ENCODE peak calls at places on chromosome 20, in four cellular contexts. H, K, U and J are unnamed samples.

GRCh38 chr20:9926476-9926875 is 87.6 kb upstream of the PAK5 start:
- DNase-seq in U (no peak), K (no peak), H (no peak), J (no peak)

GRCh38 chr20:31740656-31741323 is 1.7 kb downstream of the TPX2 start:
- DNase-seq in K (no peak), U (no peak), H (no peak), J (no peak)

GRCh38 chr20:37414133-37414532 is 68.2 kb downstream of the SRC start:
- DNase-seq in H (no peak), U (no peak), K (no peak), J (no peak)

GRCh38 chr20:45269754-45270270 is 15.4 kb upstream of the SLPI start:
- DNase-seq in U (no peak), K (no peak), H (no peak), J (no peak)

GRCh38 chr20:49750611-49751396 is 37.1 kb upstream of the B4GALT5 start:
- DNase-seq in U (no peak), K (no peak), H (peak), J (no peak)

GRCh38 chr20:64140956-64141355 is 23.3 kb upstream of the MYT1 start:
- DNase-seq in U (no peak), H (no peak), K (no peak), J (no peak)

GRCh38 chr20:51237278-51237677 is 214.4 kb upstream of the KCNG1 start:
- DNase-seq in K (peak), U (peak), H (no peak), J (no peak)

GRCh38 chr20:19015326-19015725 is 197.1 kb upstream of the SLC24A3 start:
- DNase-seq in U (no peak), K (no peak), H (no peak), J (no peak)

GRCh38 chr20:13008761-13009681 is at the start of gene SPTLC3:
- DNase-seq in U (peak), H (no peak), K (no peak), J (no peak)

GRCh38 chr20:35353646-35354045 is 58.1 kb downstream of the UQCC1 start:
- DNase-seq in U (no peak), H (no peak), K (no peak), J (no peak)

GRCh38 chr20:61919239-61919638 is 146.4 kb downstream of the TAF4 start:
- DNase-seq in K (no peak), U (no peak), H (no peak), J (no peak)

GRCh38 chr20:48596499-48596898 is 231.3 kb downstream of the PREX1 start:
- DNase-seq in H (no peak), K (no peak), U (no peak), J (no peak)

GRCh38 chr20:33433465-33433864 is 10.1 kb downstream of the SNTA1 start:
- DNase-seq in H (no peak), K (no peak), U (no peak), J (no peak)

GRCh38 chr20:8389381-8390368 is 257.6 kb downstream of the PLCB1 start:
- DNase-seq in K (peak), H (peak), U (peak), J (peak)

GRCh38 chr20:17664025-17664638 is 17.9 kb downstream of the RRBP1 start:
- DNase-seq in K (no peak), H (no peak), U (peak), J (no peak)

GRCh38 chr20:64049060-64049886 is at the start of gene SOX18:
- DNase-seq in U (peak), K (no peak), H (no peak), J (no peak)

GRCh38 chr20:31707994-31708744 is 14.5 kb downstream of the BCL2L1 start:
- DNase-seq in U (no peak), H (no peak), K (no peak), J (no peak)

GRCh38 chr20:9565910-9566550 is 51.6 kb downstream of the LAMP5 start:
- DNase-seq in U (no peak), H (no peak), K (no peak), J (no peak)

GRCh38 chr20:61382194-61382593 is 130.1 kb downstream of the CDH4 start:
- DNase-seq in H (no peak), K (no peak), U (no peak), J (no peak)

GRCh38 chr20:51206032-51206662 is 183.2 kb upstream of the KCNG1 start:
- DNase-seq in U (no peak), K (no peak), H (peak), J (no peak)

GRCh38 chr20:14956026-14956425 is 618.6 kb upstream of the FLRT3 start:
- DNase-seq in K (no peak), U (no peak), H (no peak), J (no peak)

GRCh38 chr20:35151739-35152138 is 4.6 kb upstream of the EDEM2 start:
- DNase-seq in K (no peak), U (no peak), H (no peak), J (no peak)

GRCh38 chr20:48155231-48155630 is 369.9 kb upstream of the SULF2 start:
- DNase-seq in H (no peak), K (no peak), U (no peak), J (no peak)

GRCh38 chr20:63696311-63696627 is 183 bp upstream of the TNFRSF6B start:
- DNase-seq in U (peak), K (peak), H (no peak), J (no peak)

GRCh38 chr20:32158943-32159660 is 48.4 kb downstream of the PLAGL2 start:
- DNase-seq in H (no peak), K (no peak), U (no peak), J (no peak)

GRCh38 chr20:38125157-38126056 is 39.7 kb downstream of the TGM2 start:
- DNase-seq in K (peak), H (no peak), U (peak), J (no peak)

GRCh38 chr20:25380945-25381614 is 9.6 kb downstream of the ABHD12 start:
- DNase-seq in U (no peak), H (no peak), K (no peak), J (no peak)

GRCh38 chr20:49478266-49478665 is 4.2 kb downstream of the KCNB1 start:
- DNase-seq in K (no peak), U (no peak), H (no peak), J (no peak)

GRCh38 chr20:17571967-17572638 is 2.2 kb downstream of the DSTN start:
- DNase-seq in H (peak), U (no peak), K (no peak), J (no peak)

GRCh38 chr20:19692685-19693119 is 65.4 kb upstream of the RIN2 start:
- DNase-seq in H (peak), K (peak), U (peak), J (peak)

GRCh38 chr20:55830124-55830828 is 175.0 kb downstream of the CBLN4 start:
- DNase-seq in K (no peak), H (no peak), U (no peak), J (no peak)